ENCODE peak calls at places on chromosomes 11 and 22, in eight cellular contexts. C is ELR; L is stimulated activated CD4-positive, alpha-beta T cell treated with anti-CD3 and anti-CD28 coated beads, Interleukin-1b, Interleukin-23, amount 100 ng/mL, for 1 hour; Z is osteocyte; J is AG08396; S is mesendoderm; B is stimulated activated CD8-positive, alpha-beta memory T cell treated with anti-CD3 and anti-CD28 coated beads, Interleukin-7, amount 100 ng/mL, for 24 hours; U is BJ. A is an unnamed sample.

GRCh38 chr11:45816614-45817013 is 11.7 kb downstream of the SLC35C1 start:
- DNase-seq in C (no peak), L (no peak), Z (no peak), J (no peak), S (no peak), B (no peak), U (no peak), A (no peak)

GRCh38 chr11:67248653-67249052 is 17.6 kb upstream of the GRK2 start:
- DNase-seq in C (peak), L (no peak), Z (no peak), J (peak), S (peak), B (no peak), U (no peak), A (no peak)

GRCh38 chr11:31796523-31797226 is 14.4 kb downstream of the PAX6 start:
- DNase-seq in C (no peak), L (no peak), Z (no peak), J (no peak), S (no peak), B (no peak), U (no peak), A (no peak)

GRCh38 chr22:19643448-19644313 is 70.6 kb upstream of the SEPTIN5 start:
- DNase-seq in C (no peak), L (no peak), Z (no peak), J (no peak), S (no peak), B (no peak), U (no peak), A (no peak)

GRCh38 chr11:7060828-7061227 is 28.0 kb upstream of the RBMXL2 start:
- DNase-seq in C (peak), L (no peak), Z (no peak), J (peak), S (no peak), B (no peak), U (peak), A (no peak)

GRCh38 chr11:46410021-46410420 is 18.4 kb upstream of the CHRM4 start:
- DNase-seq in C (no peak), L (no peak), Z (no peak), J (no peak), S (peak), B (no peak), U (no peak), A (no peak)

GRCh38 chr11:87265132-87265531 is 227.4 kb downstream of the TMEM135 start:
- DNase-seq in C (peak), L (no peak), Z (no peak), J (no peak), S (no peak), B (no peak), U (no peak), A (no peak)

GRCh38 chr11:44998051-44998450 is 47.4 kb upstream of the TP53I11 start:
- DNase-seq in C (no peak), L (no peak), Z (no peak), J (no peak), S (no peak), B (no peak), U (no peak), A (no peak)

GRCh38 chr11:76388408-76388807 is 7.3 kb downstream of the GVQW3 start:
- DNase-seq in C (no peak), L (no peak), Z (no peak), J (no peak), S (no peak), B (no peak), U (no peak), A (no peak)

GRCh38 chr11:114478768-114479167 is 39.5 kb downstream of the REXO2 start:
- DNase-seq in C (peak), L (no peak), Z (no peak), J (no peak), S (peak), B (no peak), U (no peak), A (no peak)

GRCh38 chr11:119144825-119145476 is 3.9 kb upstream of the ABCG4 start:
- DNase-seq in C (peak), L (no peak), Z (no peak), J (peak), S (peak), B (no peak), U (peak), A (peak)

GRCh38 chr11:44779736-44780520 is 53.2 kb downstream of the TSPAN18 start:
- DNase-seq in C (no peak), L (no peak), Z (no peak), J (no peak), S (no peak), B (no peak), U (no peak), A (no peak)

GRCh38 chr22:30637701-30638114 is 2.1 kb downstream of the SLC35E4 start:
- DNase-seq in C (peak), L (no peak), Z (no peak), J (no peak), S (peak), B (no peak), U (no peak), A (no peak)

GRCh38 chr11:1792461-1792860 is 28.7 kb upstream of the CTSD start:
- DNase-seq in C (no peak), L (no peak), Z (no peak), J (no peak), S (no peak), B (no peak), U (no peak), A (peak)

GRCh38 chr11:72814831-72815618 is 814 bp downstream of the ATG16L2 start:
- DNase-seq in C (peak), L (no peak), Z (no peak), J (peak), S (peak), B (peak), U (no peak), A (peak)

GRCh38 chr11:114359342-114359741 is 41.0 kb downstream of the C11orf71 start:
- DNase-seq in C (peak), L (no peak), Z (no peak), J (no peak), S (no peak), B (no peak), U (no peak), A (no peak)

GRCh38 chr11:65133724-65134123 is 595 bp downstream of the SYVN1 start:
- DNase-seq in C (peak), L (no peak), Z (no peak), J (no peak), S (no peak), B (no peak), U (no peak), A (no peak)

GRCh38 chr22:43270314-43270908 is 72.8 kb downstream of the SCUBE1 start:
- DNase-seq in C (peak), L (no peak), Z (no peak), J (no peak), S (peak), B (no peak), U (no peak), A (no peak)

A was measured in Jurkat, Clone E6-1.